ENCODE peak calls at places on chromosomes 1 and 21, in five cellular contexts. M is HFFc6, G is Caki2, I is DND-41, J is brain microvascular endothelial cell. H is an unnamed sample.

GRCh38 chr1:150696151-150696550 is 803 bp downstream of the GOLPH3L start:
- DNase-seq in I (no peak), M (no peak), J (no peak), G (no peak), H (no peak)

GRCh38 chr21:44740721-44741120 is 29.3 kb upstream of the TSPEAR start:
- DNase-seq in J (no peak), I (no peak), M (no peak), G (no peak), H (no peak)

GRCh38 chr1:24635195-24635843 is 7.8 kb upstream of the SRRM1 start:
- DNase-seq in M (peak; percentile 78), J (peak; percentile 58), I (no peak), G (peak; percentile 56), H (peak; percentile 67)

GRCh38 chr1:229043111-229043510 is 227.8 kb upstream of the RAB4A start:
- DNase-seq in J (no peak), M (no peak), I (no peak), G (no peak), H (no peak)

GRCh38 chr1:185670187-185670627 is 64.0 kb upstream of the HMCN1 start:
- DNase-seq in I (peak; percentile 22), J (peak; percentile 62), G (peak; percentile 53), M (peak; percentile 16), H (peak; percentile 62)

GRCh38 chr1:43303477-43304286 is 2.9 kb downstream of the TIE1 start:
- DNase-seq in M (no peak), G (no peak), J (no peak), I (no peak), H (no peak)

GRCh38 chr1:157134442-157134841 is 3.8 kb downstream of the ETV3 start:
- DNase-seq in J (no peak), M (no peak), I (no peak), G (no peak), H (no peak)

GRCh38 chr1:9183898-9184297 is 50.7 kb upstream of the H6PD start:
- DNase-seq in I (no peak), J (no peak), G (no peak), M (no peak), H (no peak)

GRCh38 chr1:33010946-33011731 is 25.5 kb downstream of the AK2 start:
- DNase-seq in M (no peak), I (no peak), J (no peak), G (no peak), H (no peak)

GRCh38 chr1:2355408-2356261 is 35.7 kb downstream of the MORN1 start:
- DNase-seq in M (no peak), J (no peak), G (no peak), I (no peak), H (no peak)

GRCh38 chr1:10195570-10195969 is 14.8 kb upstream of the KIF1B start:
- DNase-seq in I (no peak), G (peak; percentile 37), M (peak; percentile 26), J (peak; percentile 22), H (no peak)

GRCh38 chr1:34404837-34405236 is 228.1 kb downstream of the C1orf94 start:
- DNase-seq in J (no peak), G (no peak), I (no peak), M (no peak), H (no peak)

GRCh38 chr1:156848461-156849150 is 10.3 kb downstream of the INSRR start:
- DNase-seq in G (no peak), I (no peak), M (no peak), J (no peak), H (no peak)

GRCh38 chr1:230753586-230754251 is 6.5 kb downstream of the CAPN9 start:
- DNase-seq in M (no peak), G (no peak), I (peak; percentile 69), J (no peak), H (no peak)

GRCh38 chr1:202479630-202480029 is 131.1 kb downstream of the PPP1R12B start:
- DNase-seq in J (no peak), I (peak; percentile 10), G (no peak), M (no peak), H (no peak)

GRCh38 chr1:96557336-96557735 is 164.2 kb upstream of the PTBP2 start:
- DNase-seq in M (no peak), I (no peak), G (peak; percentile 6), J (no peak), H (peak; percentile 57)

GRCh38 chr1:91282695-91283420 is 121.8 kb downstream of the HFM1 start:
- DNase-seq in J (peak; percentile 67), I (peak; percentile 55), G (peak; percentile 53), M (peak; percentile 66), H (peak; percentile 55)

GRCh38 chr1:50977575-50978143 is 7.6 kb downstream of the CDKN2C start:
- DNase-seq in M (peak; percentile 38), G (peak; percentile 67), I (no peak), J (no peak), H (no peak)

GRCh38 chr21:43866233-43866632 is 1.2 kb downstream of the AGPAT3 start:
- DNase-seq in M (peak; percentile 37), G (no peak), I (peak; percentile 73), J (peak; percentile 22), H (no peak)

GRCh38 chr21:36507397-36508018 is 27.6 kb upstream of the CLDN14 start:
- DNase-seq in G (no peak), M (no peak), I (no peak), J (peak; percentile 6), H (no peak)

GRCh38 chr1:58060548-58061170 is 485.9 kb downstream of the OMA1 start:
- DNase-seq in J (no peak), I (no peak), G (no peak), M (no peak), H (no peak)

GRCh38 chr1:226066415-226067077 is 4.0 kb downstream of the H3-3A start:
- DNase-seq in J (peak; percentile 8), I (no peak), M (peak; percentile 17), G (peak; percentile 15), H (no peak)

GRCh38 chr1:36432616-36433015 is 17.6 kb downstream of the OSCP1 start:
- DNase-seq in M (no peak), G (peak; percentile 62), J (no peak), I (no peak), H (peak; percentile 26)

GRCh38 chr1:198842686-198843085 is 203.8 kb downstream of the PTPRC start:
- DNase-seq in M (no peak), G (no peak), I (no peak), J (no peak), H (no peak)

GRCh38 chr1:1239247-1239623 is 7.2 kb downstream of the B3GALT6 start:
- DNase-seq in G (no peak), J (no peak), I (no peak), M (no peak), H (no peak)

GRCh38 chr1:3533051-3534048 is 78.0 kb downstream of the MEGF6 start:
- DNase-seq in M (no peak), G (no peak), J (no peak), I (no peak), H (no peak)

GRCh38 chr21:36791150-36791549 is 92.2 kb downstream of the SIM2 start:
- DNase-seq in I (no peak), J (no peak), M (no peak), G (no peak), H (no peak)